ENCODE peak calls at places on chromosome 11, in nine cellular contexts. O is stimulated activated CD8-positive, alpha-beta memory T cell treated with anti-CD3 and anti-CD28 coated beads, Interleukin-15, amount 100 ng/mL, for 4 hours; K is HTR-8/SVneo; N is H9; W is body of pancreas; Z is effector memory CD4-positive, alpha-beta T cell; E is astrocyte of the spinal cord; I is stimulated activated CD4-positive, alpha-beta T cell treated with anti-CD3 and anti-CD28 coated beads, Interleukin-1b, Interleukin-23, amount 100 ng/mL, for 48 hours; H is GM13976. R is an unnamed sample.

GRCh38 chr11:69630009-69630870 is 10.7 kb upstream of the CCND1 start:
- DNase-seq in O (no peak), K (no peak), N (no peak), W (no peak), Z (no peak), E (no peak), I (no peak), H (no peak), R (no peak)

GRCh38 chr11:47388697-47389576 is 10.6 kb upstream of the SPI1 start:
- DNase-seq in O (no peak), K (no peak), N (no peak), W (no peak), Z (no peak), E (no peak), I (no peak), H (no peak), R (no peak)

GRCh38 chr11:114086394-114086793 is 26.9 kb downstream of the ZBTB16 start:
- DNase-seq in O (no peak), K (no peak), N (no peak), W (no peak), Z (no peak), E (no peak), I (no peak), H (no peak), R (no peak)

GRCh38 chr11:75968021-75968685 is 153.1 kb downstream of the UVRAG start:
- DNase-seq in O (no peak), K (no peak), N (no peak), W (no peak), Z (no peak), E (no peak), I (no peak), H (no peak), R (no peak)

GRCh38 chr11:101862410-101863233 is 52.2 kb upstream of the CEP126 start:
- DNase-seq in O (no peak), K (peak; percentile 62), N (peak; percentile 50), W (no peak), Z (no peak), E (peak; percentile 71), I (no peak), H (no peak), R (no peak)

GRCh38 chr11:118267486-118267885 is 3.4 kb upstream of the MPZL2 start:
- DNase-seq in O (no peak), K (no peak), N (no peak), W (no peak), Z (no peak), E (no peak), I (no peak), H (no peak), R (no peak)

GRCh38 chr11:58561394-58562102 is 14.1 kb downstream of the LPXN start:
- DNase-seq in O (no peak), K (no peak), N (no peak), W (no peak), Z (no peak), E (no peak), I (no peak), H (no peak), R (no peak)

GRCh38 chr11:32448232-32448631 is 12.9 kb upstream of the WT1 start:
- DNase-seq in O (no peak), K (peak; percentile 25), N (no peak), W (no peak), Z (no peak), E (no peak), I (no peak), H (no peak), R (peak; percentile 49)

GRCh38 chr11:67439321-67440228 is 2.1 kb upstream of the PTPRCAP start:
- DNase-seq in O (no peak), K (no peak), N (peak; percentile 63), W (no peak), Z (no peak), E (peak; percentile 10), I (peak; percentile 52), H (no peak), R (peak; percentile 31)